ENCODE peak calls at places on chromosomes 3 and 15, in five cellular contexts. O is IMR-90, D is NCI-H774, J is GM03348, A is NAMALWA. I is an unnamed sample.

GRCh38 chr15:65641723-65642475 is 20.2 kb downstream of the SLC24A1 start:
- DNase-seq in J (no peak), A (no peak), O (no peak), D (no peak), I (no peak)

GRCh38 chr3:157436583-157437300 is at the start of gene PTX3:
- DNase-seq in O (peak; percentile 94), A (no peak), D (no peak), J (peak; percentile 79), I (no peak)

GRCh38 chr3:183815951-183816475 is 9.4 kb downstream of the MAP6D1 start:
- DNase-seq in D (no peak), A (peak; percentile 62), O (no peak), J (no peak), I (no peak)

GRCh38 chr3:177452487-177452886 is 255.2 kb upstream of the TBL1XR1 start:
- DNase-seq in J (peak; percentile 74), A (no peak), O (peak; percentile 94), D (no peak), I (no peak)

GRCh38 chr3:179898024-179898423 is 138.7 kb downstream of the PEX5L start:
- DNase-seq in A (peak; percentile 93), J (no peak), O (peak; percentile 55), D (no peak), I (peak; percentile 3)

GRCh38 chr15:101288905-101289513 is 6.0 kb downstream of the SNRPA1 start:
- DNase-seq in A (peak; percentile 82), O (peak; percentile 55), D (no peak), J (peak; percentile 66), I (peak; percentile 51)

GRCh38 chr15:70430029-70430428 is 332.3 kb upstream of the TLE3 start:
- DNase-seq in A (no peak), D (no peak), J (peak; percentile 35), O (peak; percentile 77), I (no peak)

GRCh38 chr3:156648086-156648485 is 26.3 kb upstream of the TIPARP start:
- DNase-seq in D (no peak), J (no peak), A (no peak), O (peak; percentile 75), I (no peak)

GRCh38 chr15:40340038-40340739 is 550 bp downstream of the CCDC9B start:
- DNase-seq in D (no peak), A (no peak), J (peak; percentile 84), O (peak; percentile 73), I (no peak)

GRCh38 chr3:113555138-113555537 is 22.8 kb downstream of the SIDT1 start:
- DNase-seq in D (no peak), J (no peak), A (no peak), O (no peak), I (no peak)

GRCh38 chr3:38397320-38397719 is 50.7 kb downstream of the XYLB start:
- DNase-seq in A (peak; percentile 22), D (no peak), J (peak; percentile 50), O (peak; percentile 47), I (no peak)

GRCh38 chr3:38136272-38136806 is 588 bp downstream of the ACAA1 start:
- DNase-seq in O (peak; percentile 54), D (no peak), J (peak; percentile 48), A (peak; percentile 25), I (no peak)

GRCh38 chr3:134934933-134935332 is 139.9 kb downstream of the EPHB1 start:
- DNase-seq in D (no peak), O (no peak), J (no peak), A (no peak), I (no peak)

GRCh38 chr15:94749848-94750617 is 518.7 kb downstream of the MCTP2 start:
- DNase-seq in D (no peak), A (peak; percentile 7), O (no peak), J (no peak), I (no peak)

GRCh38 chr3:69033470-69033869 is 18.7 kb downstream of the TMF1 start:
- DNase-seq in D (no peak), O (peak; percentile 73), A (no peak), J (peak; percentile 60), I (no peak)

GRCh38 chr3:64505419-64505818 is 182.4 kb downstream of the ADAMTS9 start:
- DNase-seq in A (no peak), D (no peak), O (no peak), J (no peak), I (no peak)

GRCh38 chr3:83622526-83622925 is 1336.3 kb upstream of the CADM2 start:
- DNase-seq in A (no peak), J (no peak), O (no peak), D (no peak), I (no peak)

GRCh38 chr3:63979093-63979492 is 44.2 kb downstream of the PSMD6 start:
- DNase-seq in D (no peak), J (no peak), O (no peak), A (no peak), I (peak; percentile 64)

GRCh38 chr3:46479696-46480095 is 15.0 kb upstream of the LTF start:
- DNase-seq in D (no peak), J (no peak), O (peak; percentile 28), A (no peak), I (no peak)

GRCh38 chr15:45399381-45400212 is 21.3 kb upstream of the GATM start:
- DNase-seq in J (peak; percentile 57), D (peak; percentile 14), A (peak; percentile 78), O (peak; percentile 66), I (peak; percentile 34)

I was measured in central memory CD4-positive, alpha-beta T cell.